ENCODE peak calls at places on chromosomes 2 and 18, in nine cellular contexts. Z is AG09309, M is AG10803, E is dorsolateral prefrontal cortex, Q is PC-3, L is OCI-LY7, F is psoas muscle, H is right lobe of liver, V is progenitor cell of endocrine pancreas. O is an unnamed sample.

GRCh38 chr2:177165103-177165583 is 47.5 kb upstream of the HNRNPA3 start:
- DNase-seq in H (peak), Z (no peak), L (peak), E (no peak), V (no peak), F (peak), M (peak), Q (peak), O (no peak)

GRCh38 chr2:62774555-62775366 is 69.2 kb downstream of the EHBP1 start:
- DNase-seq in Q (peak), V (no peak), E (no peak), F (no peak), H (no peak), Z (no peak), L (peak), M (peak), O (peak)

GRCh38 chr2:195543063-195543462 is 114.0 kb upstream of the SLC39A10 start:
- DNase-seq in Z (no peak), V (no peak), H (no peak), L (no peak), E (no peak), Q (no peak), F (no peak), M (no peak), O (no peak)

GRCh38 chr2:200736646-200737274 is 75.0 kb upstream of the BZW1 start:
- DNase-seq in F (no peak), L (no peak), E (no peak), M (no peak), Q (no peak), V (no peak), Z (no peak), H (no peak), O (no peak)

GRCh38 chr2:27353762-27354596 is 2.6 kb downstream of the GTF3C2 start:
- DNase-seq in Z (no peak), L (no peak), H (no peak), Q (peak), M (peak), V (no peak), E (no peak), F (no peak), O (no peak)

GRCh38 chr18:58205087-58205779 is 161.2 kb downstream of the NEDD4L start:
- DNase-seq in F (no peak), Z (peak), H (no peak), L (no peak), M (peak), V (no peak), Q (no peak), E (no peak), O (no peak)

GRCh38 chr2:86229221-86229620 is 30.0 kb downstream of the MRPL35 start:
- DNase-seq in E (no peak), V (no peak), F (no peak), M (no peak), Q (no peak), H (no peak), Z (no peak), L (peak), O (no peak)

GRCh38 chr2:221549143-221549542 is 23.0 kb downstream of the EPHA4 start:
- DNase-seq in Q (no peak), L (no peak), Z (no peak), V (no peak), M (peak), F (no peak), H (no peak), E (no peak), O (no peak)

GRCh38 chr2:43776317-43776716 is 2.5 kb downstream of the DYNC2LI1 start:
- DNase-seq in L (no peak), Z (no peak), E (no peak), Q (no peak), F (no peak), V (no peak), H (no peak), M (no peak), O (no peak)

GRCh38 chr2:240905176-240905781 is 857 bp upstream of the CROCC2 start:
- DNase-seq in E (no peak), H (peak), M (no peak), F (peak), Q (no peak), V (no peak), L (no peak), Z (no peak), O (no peak)

GRCh38 chr18:55627007-55627406 is 39.0 kb upstream of the TCF4 start:
- DNase-seq in F (no peak), V (no peak), H (no peak), L (no peak), Q (no peak), M (no peak), Z (no peak), E (no peak), O (no peak)

GRCh38 chr2:50975546-50975945 is 56.4 kb downstream of the NRXN1 start:
- DNase-seq in H (no peak), F (no peak), Z (no peak), E (no peak), L (no peak), V (no peak), Q (no peak), M (no peak), O (no peak)

GRCh38 chr2:205688417-205689200 is 6.3 kb downstream of the NRP2 start:
- DNase-seq in F (no peak), L (no peak), Z (no peak), Q (no peak), E (no peak), M (no peak), V (no peak), H (no peak), O (no peak)

GRCh38 chr18:63016270-63016669 is 300.9 kb downstream of the PHLPP1 start:
- DNase-seq in Z (peak), Q (peak), M (peak), E (peak), L (peak), V (no peak), H (no peak), F (no peak), O (peak)

GRCh38 chr2:15943378-15943851 is 3.1 kb downstream of the MYCN start:
- DNase-seq in V (peak), L (no peak), E (peak), F (no peak), H (no peak), Q (no peak), M (no peak), Z (no peak), O (peak)

GRCh38 chr18:63290456-63291200 is 28.9 kb downstream of the BCL2 start:
- DNase-seq in E (no peak), Q (no peak), V (no peak), F (no peak), H (no peak), L (no peak), M (no peak), Z (no peak), O (no peak)

GRCh38 chr2:214808961-214809750 is at the start of gene BARD1:
- DNase-seq in M (peak), H (peak), Z (peak), V (peak), E (no peak), L (peak), F (peak), Q (peak), O (peak)

GRCh38 chr2:19607931-19608762 is 249.7 kb upstream of the OSR1 start:
- DNase-seq in F (peak), Z (no peak), E (no peak), L (no peak), M (peak), Q (peak), V (no peak), H (no peak), O (no peak)

GRCh38 chr18:22605736-22606135 is 188.0 kb upstream of the CTAGE1 start:
- DNase-seq in Z (no peak), E (no peak), L (no peak), V (no peak), H (no peak), Q (no peak), M (no peak), F (no peak), O (no peak)

GRCh38 chr2:205717999-205718398 is 35.7 kb downstream of the NRP2 start:
- DNase-seq in L (no peak), E (no peak), Q (no peak), M (no peak), H (no peak), F (no peak), Z (no peak), V (no peak), O (no peak)

GRCh38 chr2:216665240-216665639 is 30.1 kb downstream of the IGFBP5 start:
- DNase-seq in V (no peak), E (no peak), Z (no peak), F (no peak), Q (peak), H (no peak), M (peak), L (no peak), O (no peak)

GRCh38 chr2:158539176-158539895 is 82.6 kb downstream of the PKP4 start:
- DNase-seq in H (no peak), L (no peak), F (no peak), V (no peak), E (no peak), Z (peak), Q (peak), M (peak), O (no peak)

GRCh38 chr18:9413586-9413985 is 61.7 kb upstream of the RALBP1 start:
- DNase-seq in Z (no peak), L (no peak), H (no peak), V (no peak), E (no peak), F (no peak), M (peak), Q (no peak), O (no peak)

GRCh38 chr2:216404010-216404618 is 8.2 kb upstream of the SMARCAL1 start:
- DNase-seq in V (no peak), F (peak), M (peak), E (peak), Z (no peak), L (peak), Q (peak), H (no peak), O (peak)

GRCh38 chr2:47076586-47077441 is 78.3 kb downstream of the STPG4 start:
- DNase-seq in Q (peak), E (no peak), Z (peak), H (no peak), F (peak), L (no peak), M (peak), V (no peak), O (no peak)

GRCh38 chr18:75249672-75250470 is 39.3 kb downstream of the TSHZ1 start:
- DNase-seq in F (no peak), E (no peak), Q (no peak), H (no peak), V (no peak), M (no peak), Z (no peak), L (peak), O (no peak)

GRCh38 chr2:224038830-224039079 is 331 bp downstream of the SERPINE2 start:
- DNase-seq in Q (no peak), H (no peak), E (no peak), V (no peak), M (no peak), F (no peak), L (no peak), Z (no peak), O (no peak)

GRCh38 chr2:112686348-112687217 is 34.2 kb upstream of the NT5DC4 start:
- DNase-seq in F (no peak), E (no peak), L (peak), V (no peak), Z (no peak), M (no peak), Q (no peak), H (no peak), O (peak)

GRCh38 chr18:22559414-22560282 is 141.9 kb upstream of the CTAGE1 start:
- DNase-seq in Q (peak), L (no peak), F (peak), E (no peak), M (peak), H (peak), Z (no peak), V (peak), O (peak)

GRCh38 chr2:8800821-8801220 is 36.6 kb downstream of the KIDINS220 start:
- DNase-seq in M (no peak), H (no peak), E (no peak), Q (no peak), V (no peak), F (no peak), L (no peak), Z (no peak), O (no peak)

GRCh38 chr2:173607601-173608311 is 253.1 kb downstream of the CDCA7 start:
- DNase-seq in Z (no peak), V (no peak), E (no peak), L (no peak), H (no peak), M (no peak), Q (no peak), F (no peak), O (no peak)

GRCh38 chr2:145088733-145089132 is 568.8 kb upstream of the ZEB2 start:
- DNase-seq in E (no peak), L (no peak), H (no peak), Q (no peak), F (no peak), V (no peak), Z (no peak), M (peak), O (no peak)

GRCh38 chr18:52353589-52353988 is 13.6 kb downstream of the DCC start:
- DNase-seq in Z (no peak), M (no peak), L (no peak), V (no peak), E (peak), H (no peak), F (no peak), Q (no peak), O (no peak)

GRCh38 chr2:127498386-127498785 is 27.9 kb downstream of the IWS1 start:
- DNase-seq in Q (peak), V (no peak), Z (no peak), E (no peak), H (no peak), L (no peak), F (no peak), M (peak), O (no peak)

GRCh38 chr2:241125626-241126025 is 23.5 kb upstream of the MTERF4 start:
- DNase-seq in M (no peak), H (peak), E (no peak), L (no peak), F (no peak), Q (no peak), V (no peak), Z (no peak), O (peak)

GRCh38 chr2:207987025-207987716 is 38.2 kb downstream of the PLEKHM3 start:
- DNase-seq in Q (no peak), Z (no peak), F (no peak), V (no peak), H (no peak), L (no peak), M (no peak), E (no peak), O (no peak)

GRCh38 chr18:43650423-43650822 is 373.1 kb upstream of the SYT4 start:
- DNase-seq in Z (no peak), M (no peak), V (no peak), F (no peak), H (no peak), E (no peak), Q (no peak), L (no peak), O (no peak)

GRCh38 chr18:43651067-43651466 is 373.8 kb upstream of the SYT4 start:
- DNase-seq in F (no peak), L (no peak), V (no peak), H (no peak), Q (no peak), M (no peak), Z (no peak), E (no peak), O (no peak)

GRCh38 chr18:43642647-43643046 is 365.4 kb upstream of the SYT4 start:
- DNase-seq in V (no peak), F (no peak), Q (no peak), M (no peak), H (no peak), L (no peak), Z (no peak), E (no peak), O (no peak)

GRCh38 chr18:43648002-43648401 is 370.7 kb upstream of the SYT4 start:
- DNase-seq in M (no peak), F (no peak), Q (peak), V (no peak), L (no peak), H (no peak), E (no peak), Z (no peak), O (no peak)
- TF ChIP-seq CTCF in M (peak), F (no peak), Q (no peak), V (no peak), L (no peak), H (no peak), E (no peak), Z (no peak), O (no peak)

GRCh38 chr2:59449264-59449663 is 1104.2 kb downstream of the BCL11A start:
- DNase-seq in E (no peak), L (peak), Z (no peak), H (no peak), Q (no peak), F (no peak), V (no peak), M (no peak), O (no peak)
- TF ChIP-seq CTCF in E (no peak), L (peak), Z (no peak), H (peak), Q (peak), F (no peak), V (no peak), M (no peak), O (no peak)

DNA sequence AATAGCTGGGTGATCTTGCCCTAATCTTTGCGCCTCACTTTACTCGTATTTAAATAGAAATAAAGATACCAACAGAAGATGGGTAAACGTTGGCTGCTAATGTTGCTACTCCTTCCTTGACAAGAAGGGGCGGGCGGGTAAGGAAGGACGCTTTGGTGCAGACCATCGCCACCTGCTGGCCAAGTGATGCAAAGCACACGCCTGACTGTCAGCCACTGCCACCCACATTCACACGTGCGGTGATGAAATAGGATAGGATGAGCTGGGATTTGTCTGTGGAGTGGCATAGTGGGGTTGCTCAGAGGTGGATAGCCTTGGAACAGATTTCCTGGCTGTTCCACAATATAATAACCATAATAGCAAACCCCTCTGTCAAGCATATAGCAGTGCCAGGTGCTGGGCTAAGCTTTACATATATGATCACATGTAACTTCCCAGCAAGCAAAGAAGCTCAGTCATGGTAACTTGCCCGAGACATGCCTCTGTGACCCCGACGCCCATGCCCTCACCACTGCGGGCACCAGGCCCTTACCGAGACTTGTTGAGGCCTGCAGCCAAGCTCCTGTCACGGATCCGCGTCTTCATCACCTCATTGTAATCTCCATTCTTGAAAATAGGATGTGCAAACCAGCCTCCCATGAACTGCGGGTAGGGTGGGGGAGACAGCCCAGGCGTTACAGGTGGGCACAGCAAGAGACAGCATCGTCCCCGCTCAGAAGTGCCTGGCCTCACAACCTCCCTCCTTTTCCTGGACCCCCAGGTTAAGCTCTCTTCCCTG is 39.3 kb downstream of the LCT start:
- DNase-seq in H (peak), V (peak), E (peak), M (peak), F (peak), Q (peak), Z (peak), L (peak), O (peak)
- TF ChIP-seq CTCF in H (peak), V (peak), E (peak), M (peak), F (peak), Q (peak), Z (peak), L (peak), O (peak)

GRCh38 chr2:108960006-108960405 is 29.0 kb downstream of the EDAR start:
- DNase-seq in L (no peak), V (no peak), Z (no peak), F (no peak), E (no peak), Q (no peak), M (no peak), H (no peak), O (no peak)
- TF ChIP-seq CTCF in L (peak), V (peak), Z (no peak), F (no peak), E (no peak), Q (peak), M (no peak), H (no peak), O (no peak)

GRCh38 chr2:25851740-25852503 is 26.4 kb downstream of the ASXL2 start:
- DNase-seq in V (no peak), H (peak), M (peak), Z (peak), L (peak), Q (peak), E (no peak), F (no peak), O (peak)

GRCh38 chr2:25853038-25853638 is 25.1 kb downstream of the ASXL2 start:
- DNase-seq in V (no peak), E (no peak), M (no peak), Z (no peak), Q (no peak), H (no peak), L (peak), F (no peak), O (no peak)

GRCh38 chr2:25855065-25855464 is 23.2 kb downstream of the ASXL2 start:
- DNase-seq in V (no peak), M (no peak), H (no peak), E (no peak), L (no peak), Q (no peak), Z (no peak), F (no peak), O (no peak)

GRCh38 chr2:25854613-25855012 is 23.7 kb downstream of the ASXL2 start:
- DNase-seq in M (no peak), Q (no peak), L (no peak), Z (no peak), V (no peak), F (no peak), E (no peak), H (no peak), O (no peak)

DNA sequence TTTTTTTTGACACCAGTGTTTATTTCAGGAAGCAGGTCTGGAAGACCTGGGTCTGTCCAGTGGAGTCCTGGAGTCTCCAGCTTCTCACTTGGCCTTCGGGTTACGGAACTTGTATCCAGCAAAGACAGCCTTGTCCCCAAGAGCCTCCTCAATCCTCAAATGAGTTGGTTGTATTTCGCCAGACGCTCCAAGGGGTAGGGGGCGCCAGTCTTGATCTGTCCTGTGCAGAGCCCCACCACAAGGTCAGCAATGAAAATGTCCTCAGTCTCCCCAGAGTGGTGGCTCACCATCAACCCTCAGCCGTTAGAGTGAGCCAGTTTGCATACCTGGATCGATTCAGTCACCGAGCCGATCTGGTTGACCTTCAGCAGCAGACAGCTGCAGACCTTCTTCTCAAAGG is 21.9 kb downstream of the ASXL2 start:
- DNase-seq in Q (no peak), E (no peak), L (no peak), M (no peak), H (no peak), V (no peak), F (no peak), Z (no peak), O (no peak)
- TF ChIP-seq CTCF in Q (peak), E (no peak), L (peak), M (no peak), H (no peak), V (no peak), F (no peak), Z (no peak), O (no peak)

DNA sequence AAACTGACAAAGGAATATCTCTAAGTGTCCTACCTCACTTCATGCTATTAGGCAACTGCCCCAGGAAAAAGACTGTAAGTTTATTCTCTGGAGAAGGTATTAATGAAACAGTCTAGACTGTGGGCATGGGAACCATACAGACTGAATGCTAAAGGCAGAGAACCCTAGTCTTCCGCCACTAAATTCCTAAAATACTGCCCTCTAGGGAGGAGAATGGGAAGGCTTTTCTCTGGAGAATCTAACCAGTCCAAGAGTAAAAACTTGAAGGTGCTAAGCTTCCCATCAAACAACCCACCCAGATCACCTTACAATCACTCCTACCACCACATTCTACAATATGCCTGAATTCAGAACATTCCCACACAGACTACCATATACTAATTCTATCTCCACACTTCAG is 3.4 kb downstream of the SRBD1 start:
- DNase-seq in V (no peak), M (peak), Z (no peak), E (no peak), H (no peak), F (no peak), Q (peak), L (no peak), O (no peak)
- TF ChIP-seq CTCF in V (peak), M (peak), Z (peak), E (peak), H (peak), F (peak), Q (peak), L (peak), O (no peak)